ENCODE peak calls at places on chromosomes 11 and 22, in four cellular contexts. One of them, this sample, is unnamed.
A peak's percentile ranks its signal among the peaks of the same experiment; 100 is the strongest.

GRCh38 chr11:8356731-8357504 is 93.2 kb upstream of the LMO1 start:
- DNase-seq in cardiac muscle cell: no peak
- DNase-seq in heart right ventricle: peak; percentile 26
- DNase-seq in ovary: peak; percentile 81
- DNase-seq in this sample: no peak

GRCh38 chr11:28606930-28607329 is 498.7 kb downstream of the METTL15 start:
- DNase-seq in cardiac muscle cell: no peak
- DNase-seq in heart right ventricle: no peak
- DNase-seq in ovary: no peak
- DNase-seq in this sample: no peak

GRCh38 chr22:30878516-30879365 is 89.8 kb downstream of the MORC2 start:
- DNase-seq in cardiac muscle cell: peak; percentile 44
- DNase-seq in heart right ventricle: peak; percentile 17
- DNase-seq in ovary: no peak
- DNase-seq in this sample: no peak

GRCh38 chr11:102985850-102986249 is 30.3 kb upstream of the MMP13 start:
- DNase-seq in cardiac muscle cell: no peak
- DNase-seq in heart right ventricle: no peak
- DNase-seq in ovary: no peak
- DNase-seq in this sample: no peak

GRCh38 chr22:46984751-46985506 is 222.5 kb downstream of the TBC1D22A start:
- DNase-seq in cardiac muscle cell: no peak
- DNase-seq in heart right ventricle: no peak
- DNase-seq in ovary: no peak
- DNase-seq in this sample: no peak

GRCh38 chr22:41976070-41976901 is 7.0 kb downstream of the SEPTIN3 start:
- DNase-seq in cardiac muscle cell: peak; percentile 69
- DNase-seq in heart right ventricle: peak; percentile 34
- DNase-seq in ovary: no peak
- DNase-seq in this sample: no peak

GRCh38 chr11:73521621-73522020 is 76.3 kb downstream of the FAM168A start:
- DNase-seq in cardiac muscle cell: no peak
- DNase-seq in heart right ventricle: no peak
- DNase-seq in ovary: no peak
- DNase-seq in this sample: no peak

GRCh38 chr11:110857885-110858555 is 145.8 kb upstream of the ARHGAP20 start:
- DNase-seq in cardiac muscle cell: no peak
- DNase-seq in heart right ventricle: no peak
- DNase-seq in ovary: no peak
- DNase-seq in this sample: no peak

GRCh38 chr22:20000246-20001081 is 16.2 kb downstream of the ARVCF start:
- DNase-seq in cardiac muscle cell: peak; percentile 54
- DNase-seq in heart right ventricle: peak; percentile 64
- DNase-seq in ovary: no peak
- DNase-seq in this sample: peak; percentile 39

GRCh38 chr22:21587803-21588611 is 20.5 kb downstream of the UBE2L3 start:
- DNase-seq in cardiac muscle cell: no peak
- DNase-seq in heart right ventricle: no peak
- DNase-seq in ovary: no peak
- DNase-seq in this sample: peak; percentile 14

GRCh38 chr11:69218946-69219720 is 63.4 kb downstream of the SMIM38 start:
- DNase-seq in cardiac muscle cell: no peak
- DNase-seq in heart right ventricle: no peak
- DNase-seq in ovary: peak; percentile 1
- DNase-seq in this sample: no peak

GRCh38 chr22:26642465-26643367 is 14.7 kb upstream of the MIAT start:
- DNase-seq in cardiac muscle cell: no peak
- DNase-seq in heart right ventricle: peak; percentile 54
- DNase-seq in ovary: no peak
- DNase-seq in this sample: no peak

GRCh38 chr22:37032535-37033460 is 13.3 kb downstream of the MPST start:
- DNase-seq in cardiac muscle cell: no peak
- DNase-seq in heart right ventricle: no peak
- DNase-seq in ovary: peak; percentile 72
- DNase-seq in this sample: no peak

GRCh38 chr11:120009938-120010337 is 128.0 kb downstream of the TRIM29 start:
- DNase-seq in cardiac muscle cell: no peak
- DNase-seq in heart right ventricle: no peak
- DNase-seq in ovary: no peak
- DNase-seq in this sample: no peak

GRCh38 chr11:75499423-75500305 is 26.1 kb downstream of the GDPD5 start:
- DNase-seq in cardiac muscle cell: no peak
- DNase-seq in heart right ventricle: no peak
- DNase-seq in ovary: peak; percentile 47
- DNase-seq in this sample: no peak

GRCh38 chr11:118975771-118976709 is 4.5 kb downstream of the FOXR1 start:
- DNase-seq in cardiac muscle cell: peak; percentile 20
- DNase-seq in heart right ventricle: no peak
- DNase-seq in ovary: no peak
- DNase-seq in this sample: no peak

GRCh38 chr11:93849751-93850584 is 450 bp downstream of the VSTM5 start:
- DNase-seq in cardiac muscle cell: peak; percentile 38
- DNase-seq in heart right ventricle: peak; percentile 37
- DNase-seq in ovary: peak; percentile 11
- DNase-seq in this sample: no peak

GRCh38 chr11:70335511-70335910 is 62.8 kb upstream of the CTTN start:
- DNase-seq in cardiac muscle cell: no peak
- DNase-seq in heart right ventricle: no peak
- DNase-seq in ovary: no peak
- DNase-seq in this sample: no peak

GRCh38 chr11:120147950-120148270 is 10.0 kb upstream of the TRIM29 start:
- DNase-seq in cardiac muscle cell: no peak
- DNase-seq in heart right ventricle: no peak
- DNase-seq in ovary: no peak
- DNase-seq in this sample: no peak

GRCh38 chr11:9787981-9788521 is 124.2 kb downstream of the SWAP70 start:
- DNase-seq in cardiac muscle cell: no peak
- DNase-seq in heart right ventricle: no peak
- DNase-seq in ovary: no peak
- DNase-seq in this sample: no peak

GRCh38 chr11:34182921-34183685 is 77.7 kb downstream of the NAT10 start:
- DNase-seq in cardiac muscle cell: no peak
- DNase-seq in heart right ventricle: no peak
- DNase-seq in ovary: no peak
- DNase-seq in this sample: no peak
- H3K27ac ChIP-seq in cardiac muscle cell: no peak overlapping the region
- H3K27ac ChIP-seq in heart right ventricle: no peak overlapping the region
- H3K27ac ChIP-seq in ovary: no peak overlapping the region
- H3K27ac ChIP-seq in this sample: no peak overlapping the region

GRCh38 chr11:3920148-3920852 is 64.8 kb downstream of the STIM1 start:
- DNase-seq in cardiac muscle cell: no peak
- DNase-seq in heart right ventricle: no peak
- DNase-seq in ovary: no peak
- DNase-seq in this sample: no peak
- H3K27ac ChIP-seq in cardiac muscle cell: no peak overlapping the region
- H3K27ac ChIP-seq in heart right ventricle: peak overlapping the region; percentile 57
- H3K27ac ChIP-seq in ovary: no peak overlapping the region
- H3K27ac ChIP-seq in this sample: no peak overlapping the region

GRCh38 chr22:38452373-38453064 is 2.5 kb downstream of the KCNJ4 start:
- DNase-seq in cardiac muscle cell: peak; percentile 53
- DNase-seq in heart right ventricle: peak; percentile 71
- DNase-seq in ovary: no peak
- DNase-seq in this sample: peak; percentile 60
- H3K27ac ChIP-seq in cardiac muscle cell: no peak overlapping the region
- H3K27ac ChIP-seq in heart right ventricle: peak overlapping the region; percentile 36
- H3K27ac ChIP-seq in ovary: no peak overlapping the region
- H3K27ac ChIP-seq in this sample: peak overlapping the region; percentile 63

DNA sequence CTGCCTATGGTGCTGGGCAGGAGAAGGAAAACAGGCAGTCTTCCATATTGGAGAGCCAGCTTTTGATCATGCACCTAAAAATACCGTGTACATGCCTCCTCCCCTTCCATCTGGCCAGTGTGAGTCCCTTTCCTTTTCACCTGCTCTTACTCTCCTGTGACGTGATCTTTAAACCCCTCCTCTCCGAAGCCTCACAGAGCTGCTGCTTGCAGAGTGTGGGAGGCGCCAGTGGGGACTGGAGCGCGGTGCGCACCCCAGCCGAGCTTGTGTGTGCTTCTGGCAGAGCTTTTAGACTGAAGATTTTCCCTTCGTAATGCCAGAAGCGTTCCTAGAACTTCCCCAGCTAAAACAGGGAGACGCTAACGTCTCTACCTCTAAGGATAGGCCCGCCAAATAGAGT is 29.8 kb downstream of the MUC6 start:
- DNase-seq in cardiac muscle cell: no peak
- DNase-seq in heart right ventricle: no peak
- DNase-seq in ovary: peak; percentile 26
- DNase-seq in this sample: no peak
- H3K27ac ChIP-seq in cardiac muscle cell: peak overlapping the region; percentile 55
- H3K27ac ChIP-seq in heart right ventricle: no peak overlapping the region
- H3K27ac ChIP-seq in ovary: no peak overlapping the region
- H3K27ac ChIP-seq in this sample: no peak overlapping the region

GRCh38 chr22:22884888-22885840 is 2.5 kb upstream of the IGLL5 start:
- DNase-seq in cardiac muscle cell: no peak
- DNase-seq in heart right ventricle: no peak
- DNase-seq in ovary: no peak
- DNase-seq in this sample: no peak
- H3K27ac ChIP-seq in cardiac muscle cell: no peak overlapping the region
- H3K27ac ChIP-seq in heart right ventricle: no peak overlapping the region
- H3K27ac ChIP-seq in ovary: no peak overlapping the region
- H3K27ac ChIP-seq in this sample: no peak overlapping the region

GRCh38 chr11:67484847-67485311 is 2.1 kb downstream of the AIP start:
- DNase-seq in cardiac muscle cell: no peak
- DNase-seq in heart right ventricle: no peak
- DNase-seq in ovary: no peak
- DNase-seq in this sample: no peak
- H3K27ac ChIP-seq in cardiac muscle cell: no peak overlapping the region
- H3K27ac ChIP-seq in heart right ventricle: peak overlapping the region; percentile 93
- H3K27ac ChIP-seq in ovary: no peak overlapping the region
- H3K27ac ChIP-seq in this sample: peak overlapping the region; percentile 8

GRCh38 chr22:23204125-23204488 is 23.8 kb downstream of the BCR start:
- DNase-seq in cardiac muscle cell: no peak
- DNase-seq in heart right ventricle: no peak
- DNase-seq in ovary: no peak
- DNase-seq in this sample: no peak
- H3K27ac ChIP-seq in cardiac muscle cell: no peak overlapping the region
- H3K27ac ChIP-seq in heart right ventricle: no peak overlapping the region
- H3K27ac ChIP-seq in ovary: no peak overlapping the region
- H3K27ac ChIP-seq in this sample: peak overlapping the region; percentile 67

GRCh38 chr11:125214466-125215204 is 50.1 kb downstream of the PKNOX2 start:
- DNase-seq in cardiac muscle cell: peak; percentile 21
- DNase-seq in heart right ventricle: peak; percentile 58
- DNase-seq in ovary: peak; percentile 65
- DNase-seq in this sample: no peak
- H3K27ac ChIP-seq in cardiac muscle cell: peak overlapping the region; percentile 44
- H3K27ac ChIP-seq in heart right ventricle: peak overlapping the region; percentile 53
- H3K27ac ChIP-seq in ovary: peak overlapping the region; percentile 41
- H3K27ac ChIP-seq in this sample: no peak overlapping the region

This sample was measured in caudate nucleus.